ENCODE peak calls at places on chromosomes 11 and 22, in six cellular contexts. G is Calu3, L is spleen, V is progenitor cell of endocrine pancreas, X is AG04450, Y is neural crest cell. Q is an unnamed sample.

GRCh38 chr11:126646701-126647209 is 291.3 kb downstream of the ST3GAL4 start:
- DNase-seq in G (no peak), L (no peak), V (no peak), X (no peak), Y (no peak), Q (no peak)

GRCh38 chr22:45688606-45689080 is 17.0 kb downstream of the ATXN10 start:
- DNase-seq in G (peak), L (no peak), V (no peak), X (peak), Y (no peak), Q (no peak)

GRCh38 chr11:76799061-76799804 is 16.1 kb downstream of the TSKU start:
- DNase-seq in G (peak), L (peak), V (peak), X (no peak), Y (peak), Q (peak)

GRCh38 chr22:50329236-50329635 is 2.4 kb upstream of the DENND6B start:
- DNase-seq in G (no peak), L (no peak), V (no peak), X (no peak), Y (no peak), Q (no peak)

GRCh38 chr11:70604630-70605520 is 206.5 kb downstream of the CTTN start:
- DNase-seq in G (no peak), L (no peak), V (no peak), X (no peak), Y (no peak), Q (no peak)

GRCh38 chr11:111665779-111666178 is 63.5 kb downstream of the SIK2 start:
- DNase-seq in G (no peak), L (no peak), V (peak), X (peak), Y (peak), Q (no peak)

GRCh38 chr22:31093090-31093850 is 12.2 kb downstream of the SMTN start:
- DNase-seq in G (no peak), L (no peak), V (no peak), X (no peak), Y (no peak), Q (no peak)

GRCh38 chr11:47393163-47394049 is 15.0 kb upstream of the SLC39A13 start:
- DNase-seq in G (no peak), L (peak), V (no peak), X (peak), Y (no peak), Q (no peak)

GRCh38 chr11:47083913-47084312 is 92.8 kb downstream of the ARFGAP2 start:
- DNase-seq in G (no peak), L (no peak), V (no peak), X (peak), Y (no peak), Q (no peak)

GRCh38 chr22:21582801-21583740 is 15.6 kb downstream of the UBE2L3 start:
- DNase-seq in G (no peak), L (no peak), V (no peak), X (no peak), Y (no peak), Q (no peak)

GRCh38 chr11:128187829-128188228 is 399.5 kb downstream of the ETS1 start:
- DNase-seq in G (no peak), L (no peak), V (no peak), X (no peak), Y (no peak), Q (no peak)

GRCh38 chr22:39150848-39151215 is 1.6 kb downstream of the CBX7 start:
- DNase-seq in G (no peak), L (peak), V (no peak), X (no peak), Y (no peak), Q (no peak)

GRCh38 chr11:9072790-9073189 is 18.6 kb downstream of the SCUBE2 start:
- DNase-seq in G (no peak), L (no peak), V (no peak), X (no peak), Y (no peak), Q (no peak)

GRCh38 chr11:68659158-68659921 is 25.0 kb upstream of the GAL start:
- DNase-seq in G (no peak), L (peak), V (no peak), X (peak), Y (no peak), Q (no peak)

GRCh38 chr22:50313600-50313999 is 6.2 kb upstream of the PLXNB2 start:
- DNase-seq in G (no peak), L (peak), V (no peak), X (no peak), Y (no peak), Q (no peak)

GRCh38 chr11:27673979-27674663 is 26.1 kb downstream of the BDNF start:
- DNase-seq in G (no peak), L (no peak), V (no peak), X (no peak), Y (no peak), Q (no peak)

GRCh38 chr22:30221121-30221992 is 25.2 kb downstream of the LIF start:
- DNase-seq in G (no peak), L (peak), V (no peak), X (no peak), Y (no peak), Q (peak)

GRCh38 chr11:45212566-45213315 is 66.3 kb downstream of the PRDM11 start:
- DNase-seq in G (no peak), L (no peak), V (no peak), X (no peak), Y (no peak), Q (no peak)

GRCh38 chr11:33668468-33668825 is 32.2 kb downstream of the C11orf91 start:
- DNase-seq in G (no peak), L (no peak), V (no peak), X (no peak), Y (no peak), Q (no peak)

GRCh38 chr11:82807646-82808045 is 74.0 kb upstream of the FAM181B start:
- DNase-seq in G (no peak), L (no peak), V (no peak), X (no peak), Y (no peak), Q (no peak)

GRCh38 chr22:17907731-17908051 is 116.7 kb downstream of the MICAL3 start:
- DNase-seq in G (no peak), L (no peak), V (no peak), X (no peak), Y (no peak), Q (no peak)

GRCh38 chr22:42340695-42341383 is 70.4 kb upstream of the TCF20 start:
- DNase-seq in G (no peak), L (no peak), V (no peak), X (no peak), Y (no peak), Q (no peak)

GRCh38 chr11:71158936-71159335 is 93.4 kb downstream of the SHANK2 start:
- DNase-seq in G (no peak), L (no peak), V (no peak), X (no peak), Y (no peak), Q (no peak)

GRCh38 chr22:46934746-46935491 is 172.5 kb downstream of the TBC1D22A start:
- DNase-seq in G (peak), L (no peak), V (no peak), X (peak), Y (no peak), Q (no peak)

GRCh38 chr11:76661835-76662434 is 8.6 kb downstream of the LRRC32 start:
- DNase-seq in G (no peak), L (peak), V (no peak), X (no peak), Y (no peak), Q (no peak)

GRCh38 chr11:63670077-63670737 is 969 bp downstream of the ATL3 start:
- DNase-seq in G (no peak), L (no peak), V (no peak), X (no peak), Y (no peak), Q (no peak)

GRCh38 chr11:14386895-14387480 is 28.0 kb upstream of the RRAS2 start:
- DNase-seq in G (no peak), L (no peak), V (no peak), X (no peak), Y (peak), Q (no peak)

GRCh38 chr11:34640050-34640971 is 19.4 kb downstream of the EHF start:
- DNase-seq in G (peak), L (no peak), V (peak), X (no peak), Y (no peak), Q (no peak)

GRCh38 chr11:117884994-117885393 is 8.5 kb upstream of the FXYD6 start:
- DNase-seq in G (no peak), L (no peak), V (no peak), X (peak), Y (no peak), Q (no peak)

GRCh38 chr11:32584921-32585320 is 1.3 kb downstream of the EIF3M start:
- DNase-seq in G (no peak), L (no peak), V (no peak), X (no peak), Y (no peak), Q (no peak)

GRCh38 chr11:116375221-116375620 is 397.6 kb downstream of the BUD13 start:
- DNase-seq in G (no peak), L (no peak), V (no peak), X (no peak), Y (no peak), Q (no peak)
- TF ChIP-seq CTCF in G (no peak), L (no peak), V (no peak), X (no peak), Y (no peak), Q (no peak)

GRCh38 chr11:30046211-30046945 is 29.5 kb upstream of the KCNA4 start:
- DNase-seq in G (no peak), L (no peak), V (no peak), X (no peak), Y (no peak), Q (no peak)
- TF ChIP-seq CTCF in G (no peak), L (no peak), V (peak), X (no peak), Y (no peak), Q (no peak)

GRCh38 chr11:62613275-62613864 is 313 bp downstream of the ROM1 start:
- DNase-seq in G (no peak), L (no peak), V (no peak), X (no peak), Y (no peak), Q (no peak)

GRCh38 chr11:62610403-62610802 is 2.2 kb downstream of the EML3 start:
- DNase-seq in G (no peak), L (no peak), V (no peak), X (no peak), Y (no peak), Q (no peak)

GRCh38 chr11:62612366-62613274 is at the start of the genes EML3 and ROM1:
- DNase-seq in G (peak), L (peak), V (peak), X (peak), Y (peak), Q (peak)

GRCh38 chr11:62610814-62611704 is 1.5 kb downstream of the EML3 start:
- DNase-seq in G (no peak), L (peak), V (no peak), X (no peak), Y (no peak), Q (no peak)

DNA sequence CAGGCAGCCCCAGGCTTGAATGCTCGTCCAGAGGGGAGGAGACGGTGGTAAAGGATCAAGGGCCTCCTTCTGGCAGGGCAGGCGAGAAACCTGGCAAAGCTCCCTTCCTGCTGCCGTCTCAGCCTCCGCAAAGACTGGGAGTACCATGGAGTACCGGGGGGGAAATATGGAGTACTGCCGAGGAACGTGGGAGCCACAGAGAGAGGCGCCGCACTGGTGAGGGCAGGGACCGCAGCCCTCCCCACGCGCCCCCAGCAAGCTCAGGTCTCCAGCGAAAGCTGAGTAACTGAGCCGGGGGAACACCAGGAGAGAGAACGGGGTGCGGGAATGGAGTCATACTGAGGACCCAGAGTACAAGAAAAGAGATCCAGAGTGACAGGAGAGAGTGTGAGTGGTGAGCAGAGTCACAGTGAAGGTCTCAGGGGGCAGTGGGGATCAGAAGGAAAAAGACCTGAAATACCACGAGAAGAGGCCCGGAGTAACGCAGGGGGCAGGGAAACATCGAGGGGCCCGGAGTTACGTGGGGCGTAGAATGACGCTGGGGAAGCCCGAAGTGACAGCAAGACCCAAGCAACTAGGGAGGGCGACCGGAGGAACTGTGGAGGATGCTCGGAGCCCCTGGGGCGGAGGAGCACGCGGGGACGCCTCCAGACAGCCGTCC is 740 bp downstream of the EML3 start:
- DNase-seq in G (peak), L (peak), V (no peak), X (no peak), Y (no peak), Q (no peak)
- TF ChIP-seq CTCF in G (no peak), L (no peak), V (no peak), X (no peak), Y (no peak), Q (no peak)

GRCh38 chr11:65251476-65251875 is 10.3 kb upstream of the POLA2 start:
- DNase-seq in G (no peak), L (no peak), V (no peak), X (no peak), Y (no peak), Q (no peak)
- TF ChIP-seq CTCF in G (no peak), L (no peak), V (no peak), X (no peak), Y (no peak), Q (no peak)

GRCh38 chr11:11661356-11662040 is 39.7 kb upstream of the GALNT18 start:
- DNase-seq in G (no peak), L (no peak), V (no peak), X (no peak), Y (no peak), Q (no peak)

GRCh38 chr11:11660351-11660750 is 38.5 kb upstream of the GALNT18 start:
- DNase-seq in G (no peak), L (no peak), V (no peak), X (no peak), Y (no peak), Q (no peak)

GRCh38 chr11:11662578-11662977 is 40.8 kb upstream of the GALNT18 start:
- DNase-seq in G (no peak), L (no peak), V (no peak), X (no peak), Y (no peak), Q (no peak)

GRCh38 chr11:11657101-11657935 is 35.5 kb upstream of the GALNT18 start:
- DNase-seq in G (no peak), L (no peak), V (no peak), X (no peak), Y (no peak), Q (no peak)

GRCh38 chr11:11659567-11660341 is 37.9 kb upstream of the GALNT18 start:
- DNase-seq in G (no peak), L (no peak), V (no peak), X (no peak), Y (no peak), Q (no peak)
- TF ChIP-seq CTCF in G (no peak), L (no peak), V (no peak), X (no peak), Y (no peak), Q (no peak)

GRCh38 chr22:19798320-19798665 is 37.7 kb downstream of the TBX1 start:
- DNase-seq in G (no peak), L (no peak), V (no peak), X (no peak), Y (no peak), Q (no peak)

GRCh38 chr22:19797631-19798319 is 37.2 kb downstream of the TBX1 start:
- DNase-seq in G (no peak), L (no peak), V (no peak), X (no peak), Y (no peak), Q (no peak)

GRCh38 chr22:19795617-19796008 is 35.0 kb downstream of the TBX1 start:
- DNase-seq in G (no peak), L (no peak), V (no peak), X (no peak), Y (no peak), Q (no peak)

GRCh38 chr22:19797086-19797485 is 36.5 kb downstream of the TBX1 start:
- DNase-seq in G (no peak), L (no peak), V (no peak), X (no peak), Y (no peak), Q (no peak)

DNA sequence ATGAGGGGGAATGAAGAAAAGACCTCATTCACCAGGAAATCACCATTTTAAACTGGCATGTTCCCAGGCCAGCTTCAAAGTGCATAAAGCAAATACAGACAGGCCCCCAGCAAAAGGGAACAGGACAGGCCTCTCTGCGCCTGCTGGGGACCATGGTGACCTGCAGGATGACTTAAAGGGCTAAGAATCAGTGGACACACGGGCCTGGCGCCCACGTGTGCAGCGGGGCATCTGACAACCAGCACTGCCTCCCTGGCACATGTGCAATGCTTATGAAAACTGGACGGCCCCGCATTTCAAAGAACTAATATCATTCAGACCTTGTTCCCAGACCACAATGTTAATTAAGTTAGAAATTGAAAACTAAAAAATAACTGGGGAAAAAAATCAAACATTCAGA is 35.6 kb downstream of the TBX1 start:
- DNase-seq in G (no peak), L (no peak), V (no peak), X (no peak), Y (no peak), Q (no peak)
- TF ChIP-seq CTCF in G (no peak), L (no peak), V (no peak), X (no peak), Y (no peak), Q (no peak)

GRCh38 chr11:44176541-44177213 is 81.2 kb downstream of the EXT2 start:
- DNase-seq in G (no peak), L (no peak), V (no peak), X (no peak), Y (no peak), Q (no peak)
- TF ChIP-seq CTCF in G (no peak), L (no peak), V (no peak), X (no peak), Y (no peak), Q (no peak)

DNA sequence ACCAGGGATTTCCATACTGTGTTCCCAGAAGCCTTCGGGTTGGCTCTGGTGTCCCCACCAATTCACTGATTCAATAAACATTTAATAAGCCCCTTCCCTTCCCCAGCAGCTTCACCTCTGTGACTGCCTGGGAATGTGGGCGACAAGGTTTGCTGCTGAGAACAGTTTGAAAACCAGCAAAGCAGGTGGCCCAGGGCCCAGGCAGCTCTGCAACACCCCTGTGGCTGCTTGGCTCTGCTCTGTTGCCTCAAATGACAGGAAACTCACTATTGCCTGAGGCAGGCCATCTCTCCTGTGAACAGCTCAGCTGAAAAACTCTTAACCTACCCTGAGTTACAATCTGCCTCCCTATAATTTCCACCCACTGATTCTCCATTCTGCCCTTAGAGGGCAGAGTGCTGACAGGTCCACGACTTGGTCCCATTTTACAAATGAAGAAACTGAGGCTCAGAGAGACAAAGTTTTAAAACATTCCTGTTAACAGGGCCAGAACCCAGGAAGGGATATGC is 10.5 kb downstream of the ADORA2A start:
- DNase-seq in G (no peak), L (peak), V (no peak), X (no peak), Y (no peak), Q (no peak)
- TF ChIP-seq CTCF in G (no peak), L (peak), V (no peak), X (peak), Y (no peak), Q (no peak)

GRCh38 chr11:1546536-1547466 is 25.3 kb downstream of the DUSP8 start:
- DNase-seq in G (peak), L (no peak), V (peak), X (no peak), Y (peak), Q (no peak)
- TF ChIP-seq CTCF in G (peak), L (peak), V (peak), X (peak), Y (peak), Q (peak)

GRCh38 chr11:75301131-75301530 is 50.3 kb downstream of the ARRB1 start:
- DNase-seq in G (no peak), L (no peak), V (no peak), X (no peak), Y (no peak), Q (no peak)
- TF ChIP-seq CTCF in G (no peak), L (no peak), V (no peak), X (no peak), Y (no peak), Q (no peak)

Q was measured in natural killer cell.